ENCODE peak calls at places on chromosomes 1 and 21, in five cellular contexts. One of them, this sample, is unnamed.

GRCh38 chr1:205300149-205300548 is 21.4 kb downstream of the NUAK2 start:
- DNase-seq in glutamatergic neuron: no peak
- DNase-seq in EL: no peak
- DNase-seq in OCI-LY7: no peak
- DNase-seq in NCI-H2081: no peak
- DNase-seq in this sample: no peak

GRCh38 chr1:16145988-16146887 is 9.6 kb downstream of the EPHA2 start:
- DNase-seq in OCI-LY7: no peak
- DNase-seq in glutamatergic neuron: peak
- DNase-seq in EL: peak
- DNase-seq in NCI-H2081: no peak
- DNase-seq in this sample: no peak

GRCh38 chr1:68751723-68752122 is 254.8 kb upstream of the DEPDC1 start:
- DNase-seq in EL: no peak
- DNase-seq in glutamatergic neuron: no peak
- DNase-seq in OCI-LY7: no peak
- DNase-seq in NCI-H2081: no peak
- DNase-seq in this sample: no peak

GRCh38 chr21:44360174-44360573 is 6.8 kb downstream of the TRPM2 start:
- DNase-seq in NCI-H2081: no peak
- DNase-seq in OCI-LY7: no peak
- DNase-seq in EL: no peak
- DNase-seq in glutamatergic neuron: no peak
- DNase-seq in this sample: no peak

GRCh38 chr1:198693321-198693720 is 54.5 kb downstream of the PTPRC start:
- DNase-seq in NCI-H2081: no peak
- DNase-seq in glutamatergic neuron: no peak
- DNase-seq in OCI-LY7: no peak
- DNase-seq in EL: no peak
- DNase-seq in this sample: no peak

GRCh38 chr1:214281902-214282695 is 1.1 kb downstream of the SMYD2 start:
- DNase-seq in glutamatergic neuron: no peak
- DNase-seq in EL: peak
- DNase-seq in NCI-H2081: peak
- DNase-seq in OCI-LY7: peak
- DNase-seq in this sample: no peak

GRCh38 chr1:161020573-161021167 is at the start of gene F11R:
- DNase-seq in glutamatergic neuron: peak
- DNase-seq in EL: no peak
- DNase-seq in NCI-H2081: peak
- DNase-seq in OCI-LY7: no peak
- DNase-seq in this sample: no peak

GRCh38 chr1:46455951-46456350 is 33.7 kb upstream of the DMBX1 start:
- DNase-seq in glutamatergic neuron: no peak
- DNase-seq in OCI-LY7: no peak
- DNase-seq in EL: no peak
- DNase-seq in NCI-H2081: peak
- DNase-seq in this sample: no peak

GRCh38 chr1:15617173-15617873 is at the start of gene DDI2:
- DNase-seq in glutamatergic neuron: peak
- DNase-seq in EL: peak
- DNase-seq in OCI-LY7: peak
- DNase-seq in NCI-H2081: peak
- DNase-seq in this sample: peak

GRCh38 chr1:185404864-185405568 is 88.0 kb upstream of the IVNS1ABP start:
- DNase-seq in NCI-H2081: no peak
- DNase-seq in EL: no peak
- DNase-seq in glutamatergic neuron: no peak
- DNase-seq in OCI-LY7: no peak
- DNase-seq in this sample: no peak

GRCh38 chr1:228837817-228838716 is 102.8 kb downstream of the RHOU start:
- DNase-seq in OCI-LY7: no peak
- DNase-seq in NCI-H2081: no peak
- DNase-seq in glutamatergic neuron: no peak
- DNase-seq in EL: peak
- DNase-seq in this sample: no peak

GRCh38 chr1:186849271-186849671 is 20.5 kb downstream of the PLA2G4A start:
- DNase-seq in EL: no peak
- DNase-seq in glutamatergic neuron: no peak
- DNase-seq in OCI-LY7: no peak
- DNase-seq in NCI-H2081: no peak
- DNase-seq in this sample: no peak

GRCh38 chr1:34924759-34925555 is 4.5 kb downstream of the DLGAP3 start:
- DNase-seq in NCI-H2081: no peak
- DNase-seq in glutamatergic neuron: no peak
- DNase-seq in EL: peak
- DNase-seq in OCI-LY7: peak
- DNase-seq in this sample: no peak

GRCh38 chr1:99758073-99758511 is 8.3 kb downstream of the FRRS1 start:
- DNase-seq in OCI-LY7: no peak
- DNase-seq in glutamatergic neuron: no peak
- DNase-seq in EL: no peak
- DNase-seq in NCI-H2081: no peak
- DNase-seq in this sample: no peak

GRCh38 chr1:244862354-244862698 is 2.0 kb downstream of the HNRNPU start:
- DNase-seq in OCI-LY7: peak
- DNase-seq in NCI-H2081: no peak
- DNase-seq in EL: no peak
- DNase-seq in glutamatergic neuron: no peak
- DNase-seq in this sample: no peak

GRCh38 chr1:37655274-37655673 is 20.6 kb upstream of the RSPO1 start:
- DNase-seq in OCI-LY7: no peak
- DNase-seq in EL: no peak
- DNase-seq in NCI-H2081: no peak
- DNase-seq in glutamatergic neuron: no peak
- DNase-seq in this sample: no peak

GRCh38 chr21:34915364-34915834 is 133.7 kb downstream of the RUNX1 start:
- DNase-seq in glutamatergic neuron: no peak
- DNase-seq in OCI-LY7: no peak
- DNase-seq in EL: peak
- DNase-seq in NCI-H2081: no peak
- DNase-seq in this sample: no peak

GRCh38 chr1:226825037-226825745 is 45.2 kb upstream of the PSEN2 start:
- DNase-seq in NCI-H2081: no peak
- DNase-seq in glutamatergic neuron: no peak
- DNase-seq in OCI-LY7: no peak
- DNase-seq in EL: no peak
- DNase-seq in this sample: peak

GRCh38 chr21:42107881-42108553 is 36.9 kb downstream of the UMODL1 start:
- DNase-seq in NCI-H2081: peak
- DNase-seq in glutamatergic neuron: peak
- DNase-seq in OCI-LY7: peak
- DNase-seq in EL: peak
- DNase-seq in this sample: no peak

GRCh38 chr1:237133921-237134320 is 91.9 kb downstream of the RYR2 start:
- DNase-seq in OCI-LY7: no peak
- DNase-seq in glutamatergic neuron: no peak
- DNase-seq in NCI-H2081: no peak
- DNase-seq in EL: no peak
- DNase-seq in this sample: no peak

GRCh38 chr1:73100216-73100615 is 817.9 kb upstream of the NEGR1 start:
- DNase-seq in OCI-LY7: no peak
- DNase-seq in EL: no peak
- DNase-seq in glutamatergic neuron: no peak
- DNase-seq in NCI-H2081: no peak
- DNase-seq in this sample: no peak

GRCh38 chr1:55212349-55213028 is 2.7 kb downstream of the USP24 start:
- DNase-seq in glutamatergic neuron: no peak
- DNase-seq in NCI-H2081: no peak
- DNase-seq in OCI-LY7: peak
- DNase-seq in EL: no peak
- DNase-seq in this sample: no peak

GRCh38 chr1:1206376-1207253 is at the start of gene TNFRSF18:
- DNase-seq in OCI-LY7: no peak
- DNase-seq in EL: no peak
- DNase-seq in glutamatergic neuron: peak
- DNase-seq in NCI-H2081: no peak
- DNase-seq in this sample: no peak

GRCh38 chr1:121566346-121566745 is 381.6 kb downstream of the SRGAP2C start:
- DNase-seq in OCI-LY7: no peak
- DNase-seq in NCI-H2081: no peak
- DNase-seq in glutamatergic neuron: no peak
- DNase-seq in EL: no peak
- DNase-seq in this sample: no peak

GRCh38 chr1:22508329-22508728 is 55.0 kb upstream of the EPHA8 start:
- DNase-seq in NCI-H2081: no peak
- DNase-seq in glutamatergic neuron: no peak
- DNase-seq in OCI-LY7: no peak
- DNase-seq in EL: no peak
- DNase-seq in this sample: no peak

GRCh38 chr1:157170677-157171515 is 32.7 kb upstream of the ETV3 start:
- DNase-seq in glutamatergic neuron: peak
- DNase-seq in OCI-LY7: peak
- DNase-seq in EL: peak
- DNase-seq in NCI-H2081: peak
- DNase-seq in this sample: no peak

This sample was measured in hippocampal formation.